ENCODE peak calls at places on chromosome 16, in ten cellular contexts. R is K562, F is ovary, A is fibroblast of pulmonary artery, L is lower leg skin, N is AG04449, J is gastrocnemius medialis, X is omental fat pad, U is esophagus muscularis mucosa, Y is psoas muscle. D is an unnamed sample.

GRCh38 chr16:1940273-1941161 is 2.5 kb downstream of the MSRB1 start:
- DNase-seq in X (no peak), U (no peak), R (no peak), N (no peak), Y (no peak), A (no peak), L (no peak), F (no peak), J (peak), D (no peak)

GRCh38 chr16:74029122-74029805 is 267.4 kb upstream of the PSMD7 start:
- DNase-seq in L (no peak), Y (no peak), U (no peak), F (no peak), N (no peak), R (no peak), X (no peak), J (no peak), A (no peak), D (no peak)

GRCh38 chr16:24977673-24978065 is 37.5 kb downstream of the ARHGAP17 start:
- DNase-seq in N (peak), L (no peak), J (no peak), Y (no peak), X (no peak), F (no peak), A (peak), R (no peak), U (no peak), D (no peak)

GRCh38 chr16:85936761-85937343 is 37.9 kb downstream of the IRF8 start:
- DNase-seq in R (no peak), F (no peak), L (no peak), U (no peak), Y (peak), X (no peak), N (no peak), A (no peak), J (no peak), D (no peak)

GRCh38 chr16:29820271-29820701 is at the start of gene MVP:
- DNase-seq in L (no peak), Y (peak), A (peak), N (no peak), X (no peak), R (peak), J (peak), U (no peak), F (peak), D (peak)

GRCh38 chr16:23901178-23902131 is 65.7 kb downstream of the PRKCB start:
- DNase-seq in Y (no peak), R (peak), A (no peak), N (no peak), J (no peak), X (no peak), U (no peak), F (no peak), L (no peak), D (no peak)

GRCh38 chr16:85686912-85687591 is 1.7 kb downstream of the GINS2 start:
- DNase-seq in Y (no peak), J (no peak), F (no peak), R (peak), U (no peak), L (no peak), A (no peak), X (no peak), N (no peak), D (no peak)

GRCh38 chr16:82425661-82426060 is 201.1 kb upstream of the CDH13 start:
- DNase-seq in U (peak), L (no peak), N (no peak), X (no peak), Y (no peak), F (no peak), J (no peak), R (no peak), A (no peak), D (no peak)

GRCh38 chr16:13839577-13839976 is 80.4 kb upstream of the ERCC4 start:
- DNase-seq in R (peak), N (no peak), A (no peak), U (no peak), J (no peak), X (no peak), Y (no peak), F (no peak), L (no peak), D (no peak)
- TF ChIP-seq CTCF in R (peak), N (no peak), A (no peak), U (no peak), J (no peak), X (no peak), Y (no peak), F (no peak), L (no peak), D (no peak)

GRCh38 chr16:83882118-83882879 is 16.6 kb upstream of the MLYCD start:
- DNase-seq in Y (peak), U (no peak), F (no peak), A (no peak), X (no peak), L (no peak), J (peak), N (no peak), R (no peak), D (no peak)

DNA sequence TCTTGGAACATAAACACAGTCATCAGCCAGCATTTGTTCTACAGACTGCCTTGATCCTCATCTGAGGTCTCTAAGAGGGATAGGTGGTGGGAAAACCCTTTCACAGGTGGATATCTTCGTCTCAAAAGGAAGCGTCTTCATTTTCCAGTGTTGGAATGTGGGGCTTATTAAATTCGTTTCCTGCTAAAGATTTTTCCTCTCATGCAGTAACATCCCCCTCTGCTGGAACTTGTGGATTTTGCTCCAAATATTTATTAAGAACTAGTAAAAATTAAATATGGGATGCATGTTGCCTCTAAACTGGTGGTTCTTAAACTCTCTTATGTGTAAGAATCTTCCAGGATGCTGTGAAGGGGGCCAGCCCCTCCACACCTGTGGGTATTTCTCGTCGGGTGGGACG is 20.1 kb upstream of the MLYCD start:
- DNase-seq in Y (no peak), F (no peak), X (no peak), U (no peak), L (no peak), N (no peak), J (no peak), A (peak), R (no peak), D (no peak)
- TF ChIP-seq CTCF in Y (peak), F (peak), X (no peak), U (peak), L (no peak), N (peak), J (no peak), A (peak), R (peak), D (peak)

DNA sequence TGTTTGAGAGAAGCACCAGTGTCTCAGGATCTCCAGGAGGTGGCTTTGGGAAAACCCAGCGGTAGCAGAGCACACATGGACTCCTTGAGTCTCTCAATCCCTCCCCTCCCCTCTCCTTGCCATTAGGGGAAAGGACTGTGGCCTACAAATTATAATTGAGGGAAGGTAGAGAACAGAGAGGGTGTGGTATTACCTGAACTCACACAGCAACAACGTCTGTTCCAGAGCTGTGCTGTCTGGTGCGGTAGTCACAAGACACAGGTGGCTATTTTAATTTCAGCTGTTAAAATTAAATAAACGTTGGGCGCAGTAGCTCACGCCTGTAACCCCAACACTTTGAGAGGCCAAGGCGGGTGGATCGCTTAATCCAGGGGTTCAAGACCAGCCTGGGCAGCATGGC is 110.2 kb downstream of the ABCC6 start:
- DNase-seq in X (no peak), N (no peak), A (no peak), R (no peak), Y (no peak), L (no peak), F (no peak), J (no peak), U (no peak), D (no peak)
- TF ChIP-seq CTCF in X (no peak), N (no peak), A (no peak), R (no peak), Y (no peak), L (no peak), F (no peak), J (no peak), U (no peak), D (no peak)

GRCh38 chr16:63720848-63721247 is 1401.0 kb downstream of the CDH11 start:
- DNase-seq in R (no peak), Y (no peak), L (no peak), F (no peak), J (no peak), N (no peak), X (no peak), U (no peak), A (peak), D (no peak)
- TF ChIP-seq CTCF in R (no peak), Y (no peak), L (no peak), F (no peak), J (no peak), N (peak), X (no peak), U (no peak), A (peak), D (peak)

GRCh38 chr16:88608076-88608475 is 30.3 kb upstream of the IL17C start:
- DNase-seq in X (no peak), Y (peak), U (no peak), F (no peak), N (no peak), J (no peak), L (no peak), R (no peak), A (no peak), D (no peak)
- TF ChIP-seq CTCF in X (no peak), Y (no peak), U (no peak), F (no peak), N (no peak), J (no peak), L (no peak), R (no peak), A (no peak), D (no peak)

GRCh38 chr16:87418644-87419043 is 26.5 kb downstream of the MAP1LC3B start:
- DNase-seq in L (peak), U (no peak), J (no peak), N (no peak), Y (no peak), R (no peak), X (no peak), F (no peak), A (no peak), D (no peak)

GRCh38 chr16:87421369-87421912 is 29.3 kb downstream of the MAP1LC3B start:
- DNase-seq in X (no peak), Y (no peak), N (no peak), J (no peak), A (no peak), F (no peak), U (no peak), L (no peak), R (no peak), D (no peak)

GRCh38 chr16:87419971-87420370 is 27.8 kb downstream of the MAP1LC3B start:
- DNase-seq in A (no peak), U (no peak), F (no peak), J (no peak), Y (no peak), X (no peak), R (no peak), L (peak), N (no peak), D (no peak)

GRCh38 chr16:87422106-87422505 is 30.0 kb downstream of the MAP1LC3B start:
- DNase-seq in R (no peak), J (no peak), Y (no peak), N (no peak), U (no peak), L (no peak), F (no peak), A (no peak), X (no peak), D (no peak)

DNA sequence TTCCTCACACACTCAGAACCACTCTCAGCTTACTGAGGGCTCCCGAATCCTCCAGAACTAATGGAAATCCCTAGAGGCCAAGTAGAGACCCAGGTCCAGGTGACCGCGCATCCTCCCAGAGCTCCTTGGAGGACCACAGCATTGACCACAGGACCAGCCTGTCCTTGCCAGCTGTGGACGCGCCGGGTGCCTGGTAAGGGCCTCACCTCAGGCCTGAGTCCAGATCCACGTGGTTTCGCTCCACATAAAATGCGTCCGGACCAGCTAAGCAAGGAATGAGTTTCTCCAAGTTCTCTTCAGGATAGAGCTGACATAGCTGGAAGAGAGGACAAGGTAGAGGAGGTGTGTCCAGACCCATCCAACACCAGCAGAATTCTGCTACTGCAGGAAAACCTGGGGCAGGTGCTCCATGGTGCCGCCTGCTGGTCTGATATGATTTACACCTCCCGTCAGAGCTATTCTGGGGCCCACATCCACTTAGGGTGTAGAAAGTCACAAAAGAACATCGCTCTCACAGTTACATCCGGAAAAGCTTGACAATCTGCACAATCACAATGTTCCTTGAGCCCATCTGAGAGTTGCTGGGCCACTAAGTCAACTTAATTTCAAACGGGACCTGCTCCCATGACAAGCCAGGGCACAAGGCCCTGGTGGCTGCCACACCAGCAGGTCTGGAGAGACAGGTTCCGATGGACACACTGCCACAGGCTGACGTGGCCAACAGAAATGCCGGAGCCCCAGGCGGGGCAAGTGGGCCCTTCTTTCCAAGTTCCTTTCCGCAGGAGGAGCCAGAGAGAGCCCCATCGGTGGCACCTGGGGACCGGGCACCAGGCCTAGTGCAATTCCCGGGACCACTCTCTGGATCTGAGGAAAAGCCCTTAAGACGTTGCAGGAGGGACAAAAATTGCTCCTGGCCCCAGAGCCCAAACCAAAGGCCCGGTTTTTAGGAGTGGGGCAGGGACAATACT is 28.5 kb downstream of the MAP1LC3B start:
- DNase-seq in A (no peak), N (no peak), F (no peak), J (no peak), U (no peak), Y (no peak), R (peak), L (peak), X (no peak), D (no peak)
- TF ChIP-seq CTCF in A (peak), N (no peak), F (no peak), J (no peak), U (no peak), Y (no peak), R (peak), L (no peak), X (no peak), D (peak)

DNA sequence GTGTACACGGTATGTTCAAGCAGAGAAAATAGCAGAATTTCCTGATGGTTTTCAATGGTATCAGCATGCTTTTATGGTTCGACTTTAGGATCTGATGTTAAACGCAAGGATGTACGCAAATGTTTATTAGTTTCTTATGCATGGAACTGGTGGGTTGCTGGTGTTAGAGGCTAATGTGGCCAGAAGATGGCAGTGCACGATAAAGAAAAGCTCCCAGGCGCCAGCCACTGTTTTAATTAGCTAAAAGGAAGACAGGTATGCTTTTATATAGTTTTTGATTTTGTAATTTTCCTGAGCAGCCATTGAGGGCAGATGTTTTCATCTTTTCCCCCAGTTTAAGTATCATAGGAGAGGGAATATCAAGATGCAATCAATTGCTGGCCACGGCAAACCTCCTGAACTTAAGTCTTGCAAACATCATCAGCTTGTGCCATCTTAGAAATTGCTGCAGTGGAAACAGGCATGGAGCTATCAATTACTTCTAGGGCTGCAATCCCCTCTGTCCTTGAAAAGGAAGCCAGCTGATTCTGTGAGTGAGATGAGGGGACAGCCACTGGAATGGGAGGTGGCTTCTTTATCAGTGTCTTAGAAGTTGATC is 648.5 kb upstream of the RBFOX1 start:
- DNase-seq in Y (no peak), N (no peak), A (peak), X (no peak), F (no peak), U (peak), R (peak), J (no peak), L (no peak), D (peak)
- TF ChIP-seq CTCF in Y (peak), N (no peak), A (no peak), X (no peak), F (no peak), U (peak), R (peak), J (no peak), L (no peak), D (peak)

DNA sequence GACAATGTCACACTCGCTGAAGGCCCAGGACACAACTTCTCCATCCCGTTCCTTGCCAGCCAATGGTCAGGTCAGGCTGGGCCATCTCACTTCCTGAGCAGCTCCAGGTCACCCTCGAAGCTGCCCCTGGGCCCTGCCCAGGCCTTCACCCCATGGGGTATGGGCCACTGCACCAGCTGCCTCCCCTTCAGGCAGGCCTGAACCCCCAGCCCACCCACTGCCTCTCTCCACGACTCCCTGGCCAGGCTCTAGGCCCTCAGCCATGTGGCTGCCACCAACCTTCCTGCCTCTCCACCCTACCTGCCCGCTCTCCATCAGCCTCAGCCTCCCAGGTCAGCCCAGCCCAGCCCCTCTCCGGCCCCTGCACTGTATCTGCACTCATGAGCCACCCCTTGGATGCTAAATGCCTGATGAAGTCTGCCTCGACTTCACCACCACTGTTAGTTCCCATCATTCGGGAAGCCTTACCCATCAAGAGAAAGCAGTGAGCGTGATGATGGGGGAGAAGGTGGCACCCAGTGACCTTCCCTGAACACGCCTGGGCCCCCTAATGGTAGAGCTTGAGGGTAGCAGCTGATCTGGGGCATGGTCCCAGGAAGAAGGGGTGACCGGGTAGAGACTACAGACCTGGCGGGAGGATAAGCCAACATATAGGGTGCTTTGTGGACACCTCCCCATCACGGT is 30.9 kb upstream of the C16orf95 start:
- DNase-seq in R (no peak), J (no peak), Y (no peak), X (no peak), L (no peak), N (no peak), U (no peak), A (no peak), F (no peak), D (no peak)
- TF ChIP-seq CTCF in R (no peak), J (no peak), Y (no peak), X (no peak), L (no peak), N (no peak), U (no peak), A (no peak), F (no peak), D (no peak)

D was measured in BE2C.